ENCODE peak calls at places on chromosome 7, in seven cellular contexts. N, W, G, R, V, X and A are unnamed samples.

GRCh38 chr7:155277385-155277994 is 20.2 kb upstream of the INSIG1 start:
- DNase-seq in W (no peak), X (no peak), G (no peak), V (no peak), R (no peak), N (no peak), A (no peak)

GRCh38 chr7:124120911-124121310 is 88.0 kb upstream of the TMEM229A start:
- DNase-seq in N (no peak), G (no peak), X (no peak), R (no peak), V (no peak), W (no peak), A (no peak)

GRCh38 chr7:131527462-131527861 is 29.0 kb downstream of the PODXL start:
- DNase-seq in G (no peak), V (no peak), R (no peak), W (no peak), X (no peak), N (peak), A (no peak)

GRCh38 chr7:88354999-88355398 is 48.3 kb upstream of the STEAP4 start:
- DNase-seq in X (no peak), W (no peak), G (no peak), V (no peak), N (no peak), R (no peak), A (no peak)

GRCh38 chr7:12620371-12620770 is 49.9 kb downstream of the SCIN start:
- DNase-seq in N (no peak), X (no peak), G (no peak), R (no peak), W (no peak), V (no peak), A (no peak)

GRCh38 chr7:125934539-125934938 is 1004.9 kb upstream of the POT1 start:
- DNase-seq in X (no peak), V (no peak), G (no peak), R (no peak), W (no peak), N (no peak), A (no peak)

GRCh38 chr7:130838738-130839137 is 104.7 kb upstream of the KLF14 start:
- DNase-seq in R (no peak), V (no peak), W (no peak), N (peak), X (no peak), G (no peak), A (no peak)

GRCh38 chr7:10875081-10875480 is 98.6 kb upstream of the PHF14 start:
- DNase-seq in V (no peak), R (no peak), G (no peak), X (no peak), N (no peak), W (no peak), A (no peak)

GRCh38 chr7:27095897-27096755 is at the start of gene HOXA1:
- DNase-seq in X (peak), W (peak), V (peak), G (no peak), R (peak), N (peak), A (no peak)

GRCh38 chr7:150948791-150949251 is 29.3 kb downstream of the KCNH2 start:
- DNase-seq in G (no peak), V (no peak), N (no peak), W (no peak), X (peak), R (no peak), A (no peak)
- H3K27ac ChIP-seq in G (no peak), V (no peak), N (no peak), W (no peak), X (no peak), R (no peak), A (no peak)

DNA sequence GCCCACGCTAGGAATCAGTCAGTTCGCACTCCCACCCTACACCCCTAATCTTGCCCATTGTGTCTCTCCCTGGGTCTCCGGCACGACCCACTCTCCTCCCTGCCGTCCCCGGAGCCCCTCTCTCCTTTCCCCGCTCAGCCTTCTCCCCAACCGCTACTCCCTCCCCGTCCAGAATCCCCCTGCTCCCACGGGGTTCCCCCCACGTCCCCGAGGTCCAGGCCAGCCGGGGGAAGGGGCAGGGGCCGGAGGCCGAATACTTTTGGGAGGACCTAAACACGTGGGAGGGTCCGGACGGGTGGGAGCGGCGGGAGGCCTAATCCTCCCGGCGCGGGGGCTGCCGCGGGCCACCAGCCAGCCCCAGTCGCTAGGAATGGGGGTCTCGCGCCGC is 560 bp downstream of the RARRES2 start:
- DNase-seq in X (no peak), W (no peak), N (no peak), G (no peak), R (peak), V (no peak), A (no peak)
- H3K27ac ChIP-seq in X (no peak), W (no peak), N (no peak), G (peak), R (peak), V (peak), A (no peak)

DNA sequence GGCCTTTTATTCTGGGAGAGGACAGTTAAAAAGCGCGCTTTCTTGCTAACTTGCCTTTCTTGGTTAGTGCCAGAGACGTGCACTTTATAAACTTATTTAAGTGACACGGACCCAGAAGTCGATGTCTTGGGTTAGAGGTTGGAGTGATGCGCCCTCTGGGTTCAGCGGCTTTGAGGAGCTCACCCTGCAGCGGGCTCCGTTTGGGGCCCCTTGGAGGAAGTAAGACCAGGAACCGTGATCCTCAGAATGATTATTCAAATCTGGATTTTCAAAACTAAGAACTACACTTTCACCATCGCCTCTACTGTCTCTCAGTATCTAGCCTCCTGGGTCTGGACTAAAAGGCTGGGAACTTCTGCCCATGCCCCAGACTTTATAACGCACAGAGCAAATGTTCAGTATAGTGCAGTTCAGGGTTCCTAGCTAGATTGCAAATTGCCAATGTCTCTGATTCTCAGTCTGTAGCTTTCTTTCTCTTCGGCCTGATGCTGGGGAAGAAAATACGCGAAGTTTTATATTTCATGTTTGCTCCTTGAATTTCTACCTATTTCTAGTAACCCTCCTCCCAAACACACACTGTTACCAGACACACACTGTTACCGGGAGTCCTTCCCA is 18.6 kb upstream of the SMO start:
- DNase-seq in R (no peak), W (no peak), G (no peak), X (peak), V (no peak), N (no peak), A (no peak)
- H3K27ac ChIP-seq in R (no peak), W (no peak), G (peak), X (peak), V (peak), N (no peak), A (no peak)

GRCh38 chr7:106085015-106085414 is 27.1 kb downstream of the SYPL1 start:
- DNase-seq in V (no peak), X (no peak), W (no peak), N (no peak), G (no peak), R (no peak), A (no peak)

GRCh38 chr7:106092204-106092603 is 19.9 kb downstream of the SYPL1 start:
- DNase-seq in R (no peak), X (no peak), N (no peak), V (no peak), W (no peak), G (no peak), A (no peak)

GRCh38 chr7:106088014-106088413 is 24.1 kb downstream of the SYPL1 start:
- DNase-seq in V (no peak), X (no peak), N (no peak), W (no peak), R (no peak), G (no peak), A (no peak)

GRCh38 chr7:106086062-106086461 is 26.1 kb downstream of the SYPL1 start:
- DNase-seq in V (no peak), G (no peak), X (no peak), R (no peak), N (no peak), W (no peak), A (no peak)

GRCh38 chr7:106089647-106090046 is 22.5 kb downstream of the SYPL1 start:
- DNase-seq in G (no peak), R (no peak), X (no peak), N (no peak), W (peak), V (no peak), A (no peak)
- H3K27ac ChIP-seq in G (no peak), R (no peak), X (no peak), N (no peak), W (peak), V (no peak), A (peak)

GRCh38 chr7:28733035-28733434 is 225.1 kb downstream of the TRIL start:
- DNase-seq in N (no peak), R (no peak), V (no peak), X (no peak), G (no peak), W (no peak), A (no peak)
- H3K27ac ChIP-seq in N (no peak), R (no peak), V (peak), X (no peak), G (no peak), W (no peak), A (no peak)

DNA sequence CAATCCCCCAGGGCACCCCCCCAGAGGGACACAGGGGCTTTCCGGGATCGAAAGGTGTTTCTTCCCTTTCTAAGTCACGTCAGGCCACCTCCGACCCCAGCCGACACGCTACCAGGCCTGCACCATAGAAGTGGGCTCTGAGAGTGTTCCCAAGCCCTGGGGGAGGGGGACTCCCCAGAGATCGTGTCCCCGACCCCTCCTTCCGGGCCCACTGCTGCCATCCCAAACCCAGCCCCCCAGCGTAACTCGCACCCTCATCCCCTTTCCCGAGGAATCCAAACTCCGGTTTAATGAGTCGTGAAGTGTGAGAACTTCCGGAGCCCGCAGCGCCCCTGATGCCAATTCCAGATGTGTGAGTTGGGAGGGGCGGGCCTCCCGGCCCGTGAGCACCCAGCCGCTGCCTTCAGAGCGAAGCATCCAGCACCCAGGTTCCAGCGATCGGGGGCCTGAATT is 11.3 kb downstream of the UNCX start:
- DNase-seq in G (no peak), N (no peak), W (no peak), R (no peak), V (no peak), X (no peak), A (peak)
- H3K27ac ChIP-seq in G (no peak), N (no peak), W (no peak), R (no peak), V (no peak), X (no peak), A (peak)

GRCh38 chr7:143884978-143885559 is 16.9 kb downstream of the TCAF1 start:
- DNase-seq in N (no peak), X (peak), W (no peak), R (peak), G (no peak), V (no peak), A (no peak)
- H3K27ac ChIP-seq in N (no peak), X (no peak), W (no peak), R (peak), G (no peak), V (peak), A (no peak)

GRCh38 chr7:116328161-116328560 is 117.8 kb downstream of the TES start:
- DNase-seq in W (no peak), G (no peak), V (no peak), N (no peak), X (no peak), R (no peak), A (no peak)
- H3K27ac ChIP-seq in W (no peak), G (no peak), V (peak), N (no peak), X (no peak), R (peak), A (peak)